ENCODE peak calls at places on chromosomes 12 and 14, in eight cellular contexts. One of them, this sample, is unnamed.

GRCh38 chr12:52891044-52891443 is 13.8 kb downstream of the KRT8 start:
- DNase-seq in renal cortical epithelial cell: no peak
- DNase-seq in fibroblast of pulmonary artery: no peak
- DNase-seq in HT-29: peak; percentile 47
- DNase-seq in GOT3: no peak
- DNase-seq in fibroblast of lung: no peak
- DNase-seq in stimulated activated CD4-positive, alpha-beta T cell treated with anti-CD3 and anti-CD28 coated beads, Interleukin-1b, Interleukin-23, amount 100 ng/mL, for 1 hour: no peak
- DNase-seq in ovary: no peak
- DNase-seq in this sample: no peak

GRCh38 chr12:32535260-32535999 is 136.1 kb downstream of the FGD4 start:
- DNase-seq in stimulated activated CD4-positive, alpha-beta T cell treated with anti-CD3 and anti-CD28 coated beads, Interleukin-1b, Interleukin-23, amount 100 ng/mL, for 1 hour: no peak
- DNase-seq in fibroblast of pulmonary artery: peak; percentile 69
- DNase-seq in fibroblast of lung: peak; percentile 83
- DNase-seq in ovary: peak; percentile 74
- DNase-seq in HT-29: peak; percentile 71
- DNase-seq in GOT3: no peak
- DNase-seq in renal cortical epithelial cell: peak; percentile 59
- DNase-seq in this sample: no peak

GRCh38 chr14:103239751-103240150 is 94.3 kb upstream of the EIF5 start:
- DNase-seq in ovary: no peak
- DNase-seq in GOT3: no peak
- DNase-seq in HT-29: no peak
- DNase-seq in renal cortical epithelial cell: no peak
- DNase-seq in stimulated activated CD4-positive, alpha-beta T cell treated with anti-CD3 and anti-CD28 coated beads, Interleukin-1b, Interleukin-23, amount 100 ng/mL, for 1 hour: no peak
- DNase-seq in fibroblast of pulmonary artery: no peak
- DNase-seq in fibroblast of lung: no peak
- DNase-seq in this sample: no peak

GRCh38 chr12:41624571-41624970 is 436.5 kb downstream of the PDZRN4 start:
- DNase-seq in fibroblast of pulmonary artery: no peak
- DNase-seq in HT-29: no peak
- DNase-seq in renal cortical epithelial cell: no peak
- DNase-seq in stimulated activated CD4-positive, alpha-beta T cell treated with anti-CD3 and anti-CD28 coated beads, Interleukin-1b, Interleukin-23, amount 100 ng/mL, for 1 hour: no peak
- DNase-seq in fibroblast of lung: no peak
- DNase-seq in ovary: no peak
- DNase-seq in GOT3: no peak
- DNase-seq in this sample: no peak

GRCh38 chr12:59086124-59086523 is 165.8 kb upstream of the LRIG3 start:
- DNase-seq in fibroblast of pulmonary artery: no peak
- DNase-seq in GOT3: no peak
- DNase-seq in renal cortical epithelial cell: no peak
- DNase-seq in ovary: no peak
- DNase-seq in stimulated activated CD4-positive, alpha-beta T cell treated with anti-CD3 and anti-CD28 coated beads, Interleukin-1b, Interleukin-23, amount 100 ng/mL, for 1 hour: no peak
- DNase-seq in fibroblast of lung: no peak
- DNase-seq in HT-29: no peak
- DNase-seq in this sample: no peak

GRCh38 chr12:26791328-26791791 is 41.6 kb downstream of the ITPR2 start:
- DNase-seq in GOT3: no peak
- DNase-seq in fibroblast of lung: peak; percentile 79
- DNase-seq in ovary: no peak
- DNase-seq in fibroblast of pulmonary artery: peak; percentile 33
- DNase-seq in HT-29: peak; percentile 36
- DNase-seq in renal cortical epithelial cell: peak; percentile 68
- DNase-seq in stimulated activated CD4-positive, alpha-beta T cell treated with anti-CD3 and anti-CD28 coated beads, Interleukin-1b, Interleukin-23, amount 100 ng/mL, for 1 hour: no peak
- DNase-seq in this sample: no peak

GRCh38 chr12:26032290-26032689 is 73.8 kb downstream of the RASSF8 start:
- DNase-seq in GOT3: no peak
- DNase-seq in fibroblast of lung: no peak
- DNase-seq in ovary: no peak
- DNase-seq in HT-29: no peak
- DNase-seq in stimulated activated CD4-positive, alpha-beta T cell treated with anti-CD3 and anti-CD28 coated beads, Interleukin-1b, Interleukin-23, amount 100 ng/mL, for 1 hour: no peak
- DNase-seq in fibroblast of pulmonary artery: no peak
- DNase-seq in renal cortical epithelial cell: no peak
- DNase-seq in this sample: no peak

GRCh38 chr14:36658091-36659009 is 3.3 kb upstream of the PAX9 start:
- DNase-seq in renal cortical epithelial cell: no peak
- DNase-seq in stimulated activated CD4-positive, alpha-beta T cell treated with anti-CD3 and anti-CD28 coated beads, Interleukin-1b, Interleukin-23, amount 100 ng/mL, for 1 hour: no peak
- DNase-seq in GOT3: no peak
- DNase-seq in fibroblast of pulmonary artery: no peak
- DNase-seq in HT-29: no peak
- DNase-seq in ovary: no peak
- DNase-seq in fibroblast of lung: no peak
- DNase-seq in this sample: peak; percentile 68

GRCh38 chr12:51820721-51821422 is 27.6 kb downstream of the FIGNL2 start:
- DNase-seq in renal cortical epithelial cell: no peak
- DNase-seq in stimulated activated CD4-positive, alpha-beta T cell treated with anti-CD3 and anti-CD28 coated beads, Interleukin-1b, Interleukin-23, amount 100 ng/mL, for 1 hour: peak; percentile 70
- DNase-seq in GOT3: no peak
- DNase-seq in HT-29: no peak
- DNase-seq in ovary: peak; percentile 52
- DNase-seq in fibroblast of pulmonary artery: peak; percentile 42
- DNase-seq in fibroblast of lung: peak; percentile 63
- DNase-seq in this sample: peak; percentile 86

GRCh38 chr14:104894331-104895206 is 29.5 kb downstream of the CEP170B start:
- DNase-seq in GOT3: no peak
- DNase-seq in fibroblast of lung: no peak
- DNase-seq in stimulated activated CD4-positive, alpha-beta T cell treated with anti-CD3 and anti-CD28 coated beads, Interleukin-1b, Interleukin-23, amount 100 ng/mL, for 1 hour: no peak
- DNase-seq in HT-29: no peak
- DNase-seq in ovary: peak; percentile 18
- DNase-seq in fibroblast of pulmonary artery: no peak
- DNase-seq in renal cortical epithelial cell: no peak
- DNase-seq in this sample: no peak

GRCh38 chr14:25007832-25008231 is 42.1 kb downstream of the STXBP6 start:
- DNase-seq in fibroblast of lung: no peak
- DNase-seq in ovary: no peak
- DNase-seq in GOT3: no peak
- DNase-seq in HT-29: no peak
- DNase-seq in renal cortical epithelial cell: no peak
- DNase-seq in stimulated activated CD4-positive, alpha-beta T cell treated with anti-CD3 and anti-CD28 coated beads, Interleukin-1b, Interleukin-23, amount 100 ng/mL, for 1 hour: no peak
- DNase-seq in fibroblast of pulmonary artery: no peak
- DNase-seq in this sample: no peak

GRCh38 chr14:56751471-56751870 is 58.8 kb downstream of the OTX2 start:
- DNase-seq in fibroblast of pulmonary artery: no peak
- DNase-seq in stimulated activated CD4-positive, alpha-beta T cell treated with anti-CD3 and anti-CD28 coated beads, Interleukin-1b, Interleukin-23, amount 100 ng/mL, for 1 hour: no peak
- DNase-seq in GOT3: no peak
- DNase-seq in ovary: no peak
- DNase-seq in renal cortical epithelial cell: no peak
- DNase-seq in HT-29: no peak
- DNase-seq in fibroblast of lung: no peak
- DNase-seq in this sample: no peak

GRCh38 chr14:105891631-105892452 is 365.5 kb downstream of the TMEM121 start:
- DNase-seq in fibroblast of lung: no peak
- DNase-seq in HT-29: no peak
- DNase-seq in renal cortical epithelial cell: no peak
- DNase-seq in stimulated activated CD4-positive, alpha-beta T cell treated with anti-CD3 and anti-CD28 coated beads, Interleukin-1b, Interleukin-23, amount 100 ng/mL, for 1 hour: no peak
- DNase-seq in ovary: peak; percentile 13
- DNase-seq in fibroblast of pulmonary artery: no peak
- DNase-seq in GOT3: no peak
- DNase-seq in this sample: no peak

GRCh38 chr14:37991027-37991426 is 216.7 kb upstream of the SSTR1 start:
- DNase-seq in ovary: no peak
- DNase-seq in GOT3: no peak
- DNase-seq in fibroblast of pulmonary artery: no peak
- DNase-seq in renal cortical epithelial cell: no peak
- DNase-seq in HT-29: no peak
- DNase-seq in stimulated activated CD4-positive, alpha-beta T cell treated with anti-CD3 and anti-CD28 coated beads, Interleukin-1b, Interleukin-23, amount 100 ng/mL, for 1 hour: no peak
- DNase-seq in fibroblast of lung: no peak
- DNase-seq in this sample: no peak

GRCh38 chr12:110349521-110350151 is 53.9 kb downstream of the ANAPC7 start:
- DNase-seq in fibroblast of lung: no peak
- DNase-seq in fibroblast of pulmonary artery: peak; percentile 33
- DNase-seq in ovary: no peak
- DNase-seq in stimulated activated CD4-positive, alpha-beta T cell treated with anti-CD3 and anti-CD28 coated beads, Interleukin-1b, Interleukin-23, amount 100 ng/mL, for 1 hour: peak; percentile 24
- DNase-seq in GOT3: no peak
- DNase-seq in HT-29: no peak
- DNase-seq in renal cortical epithelial cell: no peak
- DNase-seq in this sample: no peak

GRCh38 chr12:70619471-70620152 is 17.6 kb downstream of the PTPRB start:
- DNase-seq in fibroblast of pulmonary artery: no peak
- DNase-seq in HT-29: no peak
- DNase-seq in stimulated activated CD4-positive, alpha-beta T cell treated with anti-CD3 and anti-CD28 coated beads, Interleukin-1b, Interleukin-23, amount 100 ng/mL, for 1 hour: no peak
- DNase-seq in renal cortical epithelial cell: peak; percentile 30
- DNase-seq in GOT3: no peak
- DNase-seq in fibroblast of lung: peak; percentile 10
- DNase-seq in ovary: no peak
- DNase-seq in this sample: no peak

GRCh38 chr14:94113908-94114588 is 3.5 kb downstream of the IFI27 start:
- DNase-seq in ovary: peak; percentile 5
- DNase-seq in HT-29: no peak
- DNase-seq in fibroblast of pulmonary artery: no peak
- DNase-seq in fibroblast of lung: peak; percentile 39
- DNase-seq in GOT3: no peak
- DNase-seq in stimulated activated CD4-positive, alpha-beta T cell treated with anti-CD3 and anti-CD28 coated beads, Interleukin-1b, Interleukin-23, amount 100 ng/mL, for 1 hour: no peak
- DNase-seq in renal cortical epithelial cell: peak; percentile 80
- DNase-seq in this sample: no peak

GRCh38 chr12:119176267-119177055 is 2.3 kb upstream of the HSPB8 start:
- DNase-seq in HT-29: peak; percentile 34
- DNase-seq in GOT3: peak; percentile 38
- DNase-seq in stimulated activated CD4-positive, alpha-beta T cell treated with anti-CD3 and anti-CD28 coated beads, Interleukin-1b, Interleukin-23, amount 100 ng/mL, for 1 hour: no peak
- DNase-seq in fibroblast of pulmonary artery: peak; percentile 90
- DNase-seq in renal cortical epithelial cell: peak; percentile 88
- DNase-seq in ovary: peak; percentile 89
- DNase-seq in fibroblast of lung: peak; percentile 94
- DNase-seq in this sample: no peak

GRCh38 chr12:3571323-3571722 is 80.3 kb downstream of the PRMT8 start:
- DNase-seq in renal cortical epithelial cell: no peak
- DNase-seq in GOT3: no peak
- DNase-seq in fibroblast of pulmonary artery: no peak
- DNase-seq in stimulated activated CD4-positive, alpha-beta T cell treated with anti-CD3 and anti-CD28 coated beads, Interleukin-1b, Interleukin-23, amount 100 ng/mL, for 1 hour: no peak
- DNase-seq in ovary: no peak
- DNase-seq in fibroblast of lung: no peak
- DNase-seq in HT-29: no peak
- DNase-seq in this sample: no peak

GRCh38 chr12:117576053-117576452 is 214.6 kb upstream of the NOS1 start:
- DNase-seq in fibroblast of lung: no peak
- DNase-seq in HT-29: no peak
- DNase-seq in GOT3: no peak
- DNase-seq in fibroblast of pulmonary artery: no peak
- DNase-seq in renal cortical epithelial cell: no peak
- DNase-seq in stimulated activated CD4-positive, alpha-beta T cell treated with anti-CD3 and anti-CD28 coated beads, Interleukin-1b, Interleukin-23, amount 100 ng/mL, for 1 hour: no peak
- DNase-seq in ovary: no peak
- DNase-seq in this sample: no peak

GRCh38 chr14:99968156-99968920 is 96.9 kb upstream of the EVL start:
- DNase-seq in renal cortical epithelial cell: peak; percentile 78
- DNase-seq in stimulated activated CD4-positive, alpha-beta T cell treated with anti-CD3 and anti-CD28 coated beads, Interleukin-1b, Interleukin-23, amount 100 ng/mL, for 1 hour: no peak
- DNase-seq in fibroblast of pulmonary artery: peak; percentile 60
- DNase-seq in GOT3: peak; percentile 8
- DNase-seq in fibroblast of lung: peak; percentile 74
- DNase-seq in ovary: peak; percentile 54
- DNase-seq in HT-29: no peak
- DNase-seq in this sample: no peak

GRCh38 chr12:92696240-92696639 is 6.5 kb upstream of the PLEKHG7 start:
- DNase-seq in renal cortical epithelial cell: peak; percentile 39
- DNase-seq in GOT3: no peak
- DNase-seq in fibroblast of pulmonary artery: peak; percentile 83
- DNase-seq in stimulated activated CD4-positive, alpha-beta T cell treated with anti-CD3 and anti-CD28 coated beads, Interleukin-1b, Interleukin-23, amount 100 ng/mL, for 1 hour: no peak
- DNase-seq in ovary: no peak
- DNase-seq in fibroblast of lung: peak; percentile 84
- DNase-seq in HT-29: no peak
- DNase-seq in this sample: no peak

This sample was measured in H1.